ENCODE peak calls at places on chromosomes 3 and 15, in eight cellular contexts. U is cardiac fibroblast, D is ovary, K is B cell, T is stomach, O is HepG2, X is GM13977, F is choroid plexus epithelial cell. Q is an unnamed sample.

GRCh38 chr15:51732661-51733060 is 4.8 kb downstream of the LYSMD2 start:
- DNase-seq in U (no peak), D (no peak), K (no peak), T (no peak), O (no peak), X (no peak), F (no peak), Q (no peak)

GRCh38 chr15:45868109-45868691 is 233.4 kb downstream of the SQOR start:
- DNase-seq in U (no peak), D (no peak), K (no peak), T (no peak), O (no peak), X (no peak), F (no peak), Q (no peak)

GRCh38 chr3:134377896-134378295 is 3.6 kb upstream of the AMOTL2 start:
- DNase-seq in U (no peak), D (no peak), K (no peak), T (no peak), O (no peak), X (no peak), F (no peak), Q (peak; percentile 43)

GRCh38 chr3:66037986-66038369 is 740 bp downstream of the MAGI1 start:
- DNase-seq in U (no peak), D (peak; percentile 48), K (peak; percentile 29), T (no peak), O (no peak), X (peak; percentile 40), F (no peak), Q (peak; percentile 14)

GRCh38 chr15:74134387-74135027 is 4.1 kb downstream of the ISLR2 start:
- DNase-seq in U (no peak), D (no peak), K (peak; percentile 59), T (peak; percentile 53), O (no peak), X (peak; percentile 51), F (no peak), Q (no peak)

GRCh38 chr3:44235604-44236484 is 5.8 kb upstream of the TOPAZ1 start:
- DNase-seq in U (peak; percentile 92), D (peak; percentile 38), K (peak; percentile 59), T (peak; percentile 63), O (peak; percentile 36), X (peak; percentile 54), F (peak; percentile 95), Q (peak; percentile 88)

GRCh38 chr3:140432176-140432753 is 245.6 kb upstream of the TRIM42 start:
- DNase-seq in U (no peak), D (peak; percentile 49), K (no peak), T (no peak), O (no peak), X (no peak), F (peak; percentile 43), Q (no peak)

GRCh38 chr15:79002631-79003030 is 57.8 kb upstream of the CTSH start:
- DNase-seq in U (no peak), D (no peak), K (no peak), T (no peak), O (no peak), X (no peak), F (no peak), Q (no peak)

GRCh38 chr15:90451215-90451850 is 63.3 kb downstream of the IQGAP1 start:
- DNase-seq in U (no peak), D (no peak), K (no peak), T (no peak), O (no peak), X (no peak), F (peak; percentile 89), Q (peak; percentile 75)

GRCh38 chr3:106534206-106534605 is 665.4 kb upstream of the CBLB start:
- DNase-seq in U (peak; percentile 15), D (no peak), K (no peak), T (no peak), O (no peak), X (no peak), F (peak; percentile 84), Q (peak; percentile 49)

GRCh38 chr15:87874896-87875661 is 381.5 kb downstream of the NTRK3 start:
- DNase-seq in U (peak; percentile 50), D (no peak), K (no peak), T (no peak), O (no peak), X (no peak), F (peak; percentile 16), Q (no peak)

GRCh38 chr15:96088592-96088991 is 241.9 kb upstream of the NR2F2 start:
- DNase-seq in U (no peak), D (no peak), K (no peak), T (no peak), O (no peak), X (no peak), F (no peak), Q (no peak)

GRCh38 chr15:20357139-20358065 is 184.2 kb downstream of the GOLGA6L6 start:
- DNase-seq in U (no peak), D (peak; percentile 42), K (peak; percentile 58), T (peak; percentile 25), O (no peak), X (peak; percentile 37), F (no peak), Q (no peak)

GRCh38 chr3:170703121-170703588 is 117.3 kb upstream of the SLC7A14 start:
- DNase-seq in U (peak; percentile 56), D (no peak), K (no peak), T (no peak), O (no peak), X (no peak), F (peak; percentile 94), Q (no peak)

GRCh38 chr3:185549111-185549510 is 3.3 kb downstream of the LIPH start:
- DNase-seq in U (peak; percentile 99), D (no peak), K (no peak), T (peak; percentile 34), O (no peak), X (no peak), F (peak; percentile 98), Q (peak; percentile 99)

GRCh38 chr3:193842029-193842782 is 249.2 kb downstream of the OPA1 start:
- DNase-seq in U (no peak), D (no peak), K (peak; percentile 68), T (peak; percentile 64), O (no peak), X (peak; percentile 36), F (no peak), Q (no peak)

GRCh38 chr3:42516443-42516842 is 14.0 kb downstream of the VIPR1 start:
- DNase-seq in U (no peak), D (no peak), K (no peak), T (peak; percentile 40), O (no peak), X (no peak), F (no peak), Q (no peak)

GRCh38 chr3:151404316-151404715 is 19.8 kb upstream of the P2RY12 start:
- DNase-seq in U (peak; percentile 39), D (no peak), K (no peak), T (no peak), O (no peak), X (peak; percentile 35), F (peak; percentile 55), Q (no peak)

GRCh38 chr3:23232016-23232415 is 28.9 kb downstream of the UBE2E2 start:
- DNase-seq in U (peak; percentile 53), D (no peak), K (no peak), T (no peak), O (no peak), X (no peak), F (no peak), Q (peak; percentile 13)

GRCh38 chr3:70249509-70250160 is 62.8 kb downstream of the MDFIC2 start:
- DNase-seq in U (peak; percentile 64), D (no peak), K (no peak), T (no peak), O (no peak), X (no peak), F (peak; percentile 90), Q (no peak)

GRCh38 chr3:30184102-30184810 is 422.1 kb upstream of the TGFBR2 start:
- DNase-seq in U (no peak), D (no peak), K (no peak), T (no peak), O (no peak), X (no peak), F (no peak), Q (no peak)

GRCh38 chr3:187012609-187013051 is 82.3 kb downstream of the ST6GAL1 start:
- DNase-seq in U (peak; percentile 34), D (no peak), K (peak; percentile 54), T (no peak), O (no peak), X (no peak), F (peak; percentile 59), Q (peak; percentile 20)

GRCh38 chr3:141243295-141243707 is 11.7 kb downstream of the PXYLP1 start:
- DNase-seq in U (peak; percentile 12), D (no peak), K (no peak), T (no peak), O (no peak), X (no peak), F (peak; percentile 36), Q (peak; percentile 17)

GRCh38 chr15:76192715-76193114 is 118.6 kb downstream of the ETFA start:
- DNase-seq in U (no peak), D (no peak), K (no peak), T (no peak), O (no peak), X (no peak), F (no peak), Q (no peak)

GRCh38 chr3:124772081-124772831 is 42.0 kb downstream of the UMPS start:
- DNase-seq in U (peak; percentile 76), D (no peak), K (no peak), T (no peak), O (no peak), X (no peak), F (peak; percentile 42), Q (no peak)
- TF ChIP-seq CTCF in U (no peak), D (no peak), K (no peak), T (no peak), O (no peak), X (no peak), F (no peak), Q (no peak)

GRCh38 chr15:39589815-39590644 is 9.2 kb downstream of the THBS1 start:
- DNase-seq in U (peak; percentile 70), D (no peak), K (no peak), T (no peak), O (no peak), X (no peak), F (no peak), Q (no peak)
- TF ChIP-seq CTCF in U (no peak), D (no peak), K (no peak), T (no peak), O (no peak), X (no peak), F (no peak), Q (no peak)

GRCh38 chr3:48898383-48899234 is at the start of gene SLC25A20:
- DNase-seq in U (peak; percentile 89), D (peak; percentile 91), K (peak; percentile 93), T (peak; percentile 96), O (peak; percentile 80), X (peak; percentile 91), F (peak; percentile 80), Q (peak; percentile 91)
- TF ChIP-seq CTCF in U (no peak), D (no peak), K (no peak), T (no peak), O (no peak), X (no peak), F (peak; percentile 16), Q (no peak)

GRCh38 chr3:11580645-11581044 is 63.1 kb downstream of the VGLL4 start:
- DNase-seq in U (no peak), D (no peak), K (no peak), T (no peak), O (no peak), X (no peak), F (no peak), Q (no peak)
- TF ChIP-seq CTCF in U (no peak), D (no peak), K (no peak), T (no peak), O (no peak), X (no peak), F (no peak), Q (no peak)